ENCODE peak calls at places on chromosomes 4 and X, in seven cellular contexts. One of them, this sample, is unnamed.
A peak's percentile ranks its signal among the peaks of the same experiment; 100 is the strongest.

GRCh38 chrX:1902901-1903379 is 288.1 kb downstream of the ASMT start:
- DNase-seq in neural crest cell: no peak
- DNase-seq in ovary: no peak
- DNase-seq in CD4-positive, alpha-beta T cell: no peak
- DNase-seq in GM10248: no peak
- DNase-seq in MCF 10A: no peak
- DNase-seq in IMR-90: no peak
- DNase-seq in this sample: no peak

GRCh38 chrX:150813922-150814321 is 84.5 kb downstream of the CD99L2 start:
- DNase-seq in neural crest cell: no peak
- DNase-seq in ovary: no peak
- DNase-seq in CD4-positive, alpha-beta T cell: no peak
- DNase-seq in GM10248: no peak
- DNase-seq in MCF 10A: no peak
- DNase-seq in IMR-90: no peak
- DNase-seq in this sample: no peak

GRCh38 chrX:37590047-37590446 is 18.6 kb downstream of the LANCL3 start:
- DNase-seq in neural crest cell: no peak
- DNase-seq in ovary: no peak
- DNase-seq in CD4-positive, alpha-beta T cell: no peak
- DNase-seq in GM10248: no peak
- DNase-seq in MCF 10A: no peak
- DNase-seq in IMR-90: no peak
- DNase-seq in this sample: no peak

GRCh38 chrX:139932077-139932900 is 564 bp downstream of the ATP11C start:
- DNase-seq in neural crest cell: no peak
- DNase-seq in ovary: peak; percentile 72
- DNase-seq in CD4-positive, alpha-beta T cell: peak; percentile 5
- DNase-seq in GM10248: peak; percentile 46
- DNase-seq in MCF 10A: peak; percentile 31
- DNase-seq in IMR-90: peak; percentile 26
- DNase-seq in this sample: peak; percentile 60

GRCh38 chr4:157290622-157291021 is 70.1 kb downstream of the GRIA2 start:
- DNase-seq in neural crest cell: no peak
- DNase-seq in ovary: no peak
- DNase-seq in CD4-positive, alpha-beta T cell: no peak
- DNase-seq in GM10248: no peak
- DNase-seq in MCF 10A: no peak
- DNase-seq in IMR-90: no peak
- DNase-seq in this sample: no peak

GRCh38 chr4:1375051-1375721 is 28.2 kb downstream of the UVSSA start:
- DNase-seq in neural crest cell: no peak
- DNase-seq in ovary: peak; percentile 27
- DNase-seq in CD4-positive, alpha-beta T cell: no peak
- DNase-seq in GM10248: no peak
- DNase-seq in MCF 10A: no peak
- DNase-seq in IMR-90: no peak
- DNase-seq in this sample: no peak

GRCh38 chr4:184167576-184167975 is 50.1 kb downstream of the ENPP6 start:
- DNase-seq in neural crest cell: no peak
- DNase-seq in ovary: no peak
- DNase-seq in CD4-positive, alpha-beta T cell: no peak
- DNase-seq in GM10248: no peak
- DNase-seq in MCF 10A: no peak
- DNase-seq in IMR-90: no peak
- DNase-seq in this sample: peak; percentile 36

GRCh38 chr4:178556796-178557195 is 1114.6 kb upstream of the AGA start:
- DNase-seq in neural crest cell: no peak
- DNase-seq in ovary: no peak
- DNase-seq in CD4-positive, alpha-beta T cell: no peak
- DNase-seq in GM10248: no peak
- DNase-seq in MCF 10A: no peak
- DNase-seq in IMR-90: no peak
- DNase-seq in this sample: no peak

GRCh38 chr4:183342541-183343533 is 20.6 kb upstream of the CLDN24 start:
- DNase-seq in neural crest cell: no peak
- DNase-seq in ovary: no peak
- DNase-seq in CD4-positive, alpha-beta T cell: no peak
- DNase-seq in GM10248: no peak
- DNase-seq in MCF 10A: no peak
- DNase-seq in IMR-90: no peak
- DNase-seq in this sample: no peak

GRCh38 chr4:2078584-2078983 is 19.5 kb downstream of the NAT8L start:
- DNase-seq in neural crest cell: no peak
- DNase-seq in ovary: no peak
- DNase-seq in CD4-positive, alpha-beta T cell: no peak
- DNase-seq in GM10248: no peak
- DNase-seq in MCF 10A: no peak
- DNase-seq in IMR-90: no peak
- DNase-seq in this sample: no peak

GRCh38 chr4:152956650-152957436 is 20.7 kb downstream of the FHDC1 start:
- DNase-seq in neural crest cell: no peak
- DNase-seq in ovary: peak; percentile 46
- DNase-seq in CD4-positive, alpha-beta T cell: no peak
- DNase-seq in GM10248: no peak
- DNase-seq in MCF 10A: no peak
- DNase-seq in IMR-90: peak; percentile 64
- DNase-seq in this sample: no peak

GRCh38 chr4:98558366-98558765 is 100.0 kb downstream of the TSPAN5 start:
- DNase-seq in neural crest cell: no peak
- DNase-seq in ovary: no peak
- DNase-seq in CD4-positive, alpha-beta T cell: no peak
- DNase-seq in GM10248: no peak
- DNase-seq in MCF 10A: no peak
- DNase-seq in IMR-90: no peak
- DNase-seq in this sample: no peak

GRCh38 chr4:114598191-114599121 is at the start of gene UGT8:
- DNase-seq in neural crest cell: peak; percentile 56
- DNase-seq in ovary: no peak
- DNase-seq in CD4-positive, alpha-beta T cell: no peak
- DNase-seq in GM10248: peak; percentile 33
- DNase-seq in MCF 10A: peak; percentile 84
- DNase-seq in IMR-90: no peak
- DNase-seq in this sample: peak; percentile 47

GRCh38 chr4:88002786-88003185 is 4.6 kb upstream of the PKD2 start:
- DNase-seq in neural crest cell: no peak
- DNase-seq in ovary: no peak
- DNase-seq in CD4-positive, alpha-beta T cell: no peak
- DNase-seq in GM10248: no peak
- DNase-seq in MCF 10A: no peak
- DNase-seq in IMR-90: no peak
- DNase-seq in this sample: no peak

GRCh38 chr4:179804440-179804839 is 2362.2 kb upstream of the AGA start:
- DNase-seq in neural crest cell: no peak
- DNase-seq in ovary: no peak
- DNase-seq in CD4-positive, alpha-beta T cell: no peak
- DNase-seq in GM10248: no peak
- DNase-seq in MCF 10A: no peak
- DNase-seq in IMR-90: peak; percentile 13
- DNase-seq in this sample: no peak

GRCh38 chrX:72308566-72309296 is 3.0 kb upstream of the CITED1 start:
- DNase-seq in neural crest cell: peak; percentile 53
- DNase-seq in ovary: peak; percentile 64
- DNase-seq in CD4-positive, alpha-beta T cell: no peak
- DNase-seq in GM10248: no peak
- DNase-seq in MCF 10A: peak; percentile 67
- DNase-seq in IMR-90: peak; percentile 50
- DNase-seq in this sample: peak; percentile 45

GRCh38 chr4:5395781-5396180 is 312.6 kb downstream of the EVC2 start:
- DNase-seq in neural crest cell: no peak
- DNase-seq in ovary: no peak
- DNase-seq in CD4-positive, alpha-beta T cell: no peak
- DNase-seq in GM10248: no peak
- DNase-seq in MCF 10A: no peak
- DNase-seq in IMR-90: no peak
- DNase-seq in this sample: no peak

GRCh38 chr4:99624141-99624719 is 33.4 kb downstream of the C4orf54 start:
- DNase-seq in neural crest cell: no peak
- DNase-seq in ovary: peak; percentile 41
- DNase-seq in CD4-positive, alpha-beta T cell: no peak
- DNase-seq in GM10248: no peak
- DNase-seq in MCF 10A: no peak
- DNase-seq in IMR-90: no peak
- DNase-seq in this sample: no peak

GRCh38 chr4:53441564-53441963 is 64.1 kb downstream of the FIP1L1 start:
- DNase-seq in neural crest cell: no peak
- DNase-seq in ovary: no peak
- DNase-seq in CD4-positive, alpha-beta T cell: no peak
- DNase-seq in GM10248: no peak
- DNase-seq in MCF 10A: no peak
- DNase-seq in IMR-90: no peak
- DNase-seq in this sample: no peak

GRCh38 chrX:11562570-11562969 is 103.2 kb downstream of the ARHGAP6 start:
- DNase-seq in neural crest cell: no peak
- DNase-seq in ovary: no peak
- DNase-seq in CD4-positive, alpha-beta T cell: no peak
- DNase-seq in GM10248: no peak
- DNase-seq in MCF 10A: no peak
- DNase-seq in IMR-90: no peak
- DNase-seq in this sample: no peak

GRCh38 chrX:130171446-130172126 is at the start of gene RAB33A:
- DNase-seq in neural crest cell: peak; percentile 23
- DNase-seq in ovary: peak; percentile 50
- DNase-seq in CD4-positive, alpha-beta T cell: peak; percentile 8
- DNase-seq in GM10248: peak; percentile 40
- DNase-seq in MCF 10A: no peak
- DNase-seq in IMR-90: no peak
- DNase-seq in this sample: peak; percentile 50

GRCh38 chrX:149830192-149830873 is 48.6 kb downstream of the MAGEA9 start:
- DNase-seq in neural crest cell: peak; percentile 25
- DNase-seq in ovary: peak; percentile 45
- DNase-seq in CD4-positive, alpha-beta T cell: no peak
- DNase-seq in GM10248: no peak
- DNase-seq in MCF 10A: peak; percentile 10
- DNase-seq in IMR-90: peak; percentile 17
- DNase-seq in this sample: no peak

GRCh38 chr4:55426518-55426917 is 30.8 kb downstream of the TMEM165 start:
- DNase-seq in neural crest cell: no peak
- DNase-seq in ovary: no peak
- DNase-seq in CD4-positive, alpha-beta T cell: no peak
- DNase-seq in GM10248: no peak
- DNase-seq in MCF 10A: peak; percentile 17
- DNase-seq in IMR-90: no peak
- DNase-seq in this sample: no peak

GRCh38 chrX:65871671-65872311 is 168.1 kb downstream of the VSIG4 start:
- DNase-seq in neural crest cell: no peak
- DNase-seq in ovary: no peak
- DNase-seq in CD4-positive, alpha-beta T cell: no peak
- DNase-seq in GM10248: peak; percentile 18
- DNase-seq in MCF 10A: peak; percentile 84
- DNase-seq in IMR-90: no peak
- DNase-seq in this sample: peak; percentile 16

DNA sequence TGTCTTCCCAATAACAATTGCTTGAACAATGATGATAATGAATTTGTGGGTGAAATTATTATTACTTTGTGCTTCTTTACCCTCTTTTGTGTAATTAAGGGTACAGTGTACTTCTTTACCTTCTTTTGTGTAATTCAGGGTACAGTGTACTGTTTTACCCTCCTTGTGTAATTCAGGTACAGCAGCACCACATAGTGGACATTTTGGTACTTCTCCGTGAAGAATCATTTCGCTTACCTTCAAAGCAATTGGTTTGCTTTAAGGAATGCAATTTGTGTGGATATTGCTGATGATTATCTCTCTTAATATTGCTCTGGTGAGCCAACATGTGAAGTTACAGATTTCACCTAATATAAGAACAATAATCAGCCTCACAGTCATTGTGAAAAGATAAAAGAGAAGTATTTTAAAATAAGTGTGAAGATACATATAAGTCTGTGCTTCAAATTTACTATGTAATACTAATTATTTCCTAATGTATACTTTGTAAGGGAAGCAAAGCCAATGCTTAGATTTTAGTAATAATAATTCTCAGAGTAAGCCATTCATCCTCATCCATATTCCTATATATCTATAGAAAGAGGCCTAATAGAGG is 27.2 kb upstream of the SEC24B start:
- DNase-seq in neural crest cell: peak; percentile 42
- DNase-seq in ovary: no peak
- DNase-seq in CD4-positive, alpha-beta T cell: peak; percentile 3
- DNase-seq in GM10248: peak; percentile 49
- DNase-seq in MCF 10A: peak; percentile 68
- DNase-seq in IMR-90: peak; percentile 71
- DNase-seq in this sample: peak; percentile 50
- TF ChIP-seq CTCF in neural crest cell: peak; percentile 88
- TF ChIP-seq CTCF in ovary: peak; percentile 21
- TF ChIP-seq CTCF in CD4-positive, alpha-beta T cell: peak; percentile 77
- TF ChIP-seq CTCF in GM10248: peak; percentile 68
- TF ChIP-seq CTCF in MCF 10A: peak; percentile 71
- TF ChIP-seq CTCF in IMR-90: peak; percentile 77
- TF ChIP-seq CTCF in this sample: peak; percentile 50

DNA sequence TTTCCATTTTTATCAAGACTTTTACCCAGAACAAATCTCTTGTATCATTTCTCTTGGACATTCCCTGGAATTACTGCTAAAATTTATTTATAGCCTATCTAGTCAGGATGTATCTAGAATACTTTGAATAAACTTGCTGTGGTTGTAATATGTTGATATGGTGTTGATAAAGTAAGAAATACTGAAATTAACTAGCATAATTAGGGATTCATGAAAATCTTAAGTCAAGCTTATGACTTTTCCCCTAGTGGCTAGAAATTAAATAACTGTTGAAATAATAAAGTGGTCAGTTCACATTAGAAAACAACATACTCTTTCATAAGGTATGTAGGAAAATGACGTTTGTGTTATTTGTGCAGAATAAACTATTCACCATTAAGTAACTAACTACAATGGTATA is 73.1 kb upstream of the ANKRD50 start:
- DNase-seq in neural crest cell: no peak
- DNase-seq in ovary: no peak
- DNase-seq in CD4-positive, alpha-beta T cell: no peak
- DNase-seq in GM10248: no peak
- DNase-seq in MCF 10A: no peak
- DNase-seq in IMR-90: no peak
- DNase-seq in this sample: no peak
- TF ChIP-seq CTCF in neural crest cell: peak; percentile 42
- TF ChIP-seq CTCF in ovary: no peak
- TF ChIP-seq CTCF in CD4-positive, alpha-beta T cell: no peak
- TF ChIP-seq CTCF in GM10248: no peak
- TF ChIP-seq CTCF in MCF 10A: no peak
- TF ChIP-seq CTCF in IMR-90: no peak
- TF ChIP-seq CTCF in this sample: no peak

GRCh38 chrX:153382563-153383482 is 18.3 kb downstream of the PNMA6E start:
- DNase-seq in neural crest cell: no peak
- DNase-seq in ovary: no peak
- DNase-seq in CD4-positive, alpha-beta T cell: no peak
- DNase-seq in GM10248: no peak
- DNase-seq in MCF 10A: no peak
- DNase-seq in IMR-90: no peak
- DNase-seq in this sample: no peak
- TF ChIP-seq CTCF in neural crest cell: no peak
- TF ChIP-seq CTCF in ovary: no peak
- TF ChIP-seq CTCF in CD4-positive, alpha-beta T cell: no peak
- TF ChIP-seq CTCF in GM10248: no peak
- TF ChIP-seq CTCF in MCF 10A: no peak
- TF ChIP-seq CTCF in IMR-90: no peak
- TF ChIP-seq CTCF in this sample: no peak

DNA sequence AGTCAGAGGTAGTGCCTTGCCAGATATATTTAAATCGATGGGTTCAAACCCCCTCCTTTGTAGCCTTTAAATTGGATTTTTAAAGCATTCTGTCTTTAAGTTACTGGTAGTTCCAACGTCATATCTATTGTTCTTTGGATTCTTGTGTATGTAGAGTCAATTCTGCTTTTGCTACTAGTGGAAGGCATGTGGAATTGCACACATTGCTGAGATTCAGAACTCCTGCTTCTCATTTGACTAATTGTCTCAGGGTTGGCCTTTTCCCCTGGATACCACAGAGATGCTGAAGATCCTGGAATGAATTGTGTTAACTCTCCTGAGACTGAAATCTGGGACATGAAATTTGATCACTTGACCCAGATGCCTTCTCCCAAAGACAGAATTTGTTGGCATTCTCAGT is 328.3 kb upstream of the RPS6KA3 start:
- DNase-seq in neural crest cell: no peak
- DNase-seq in ovary: no peak
- DNase-seq in CD4-positive, alpha-beta T cell: no peak
- DNase-seq in GM10248: no peak
- DNase-seq in MCF 10A: no peak
- DNase-seq in IMR-90: no peak
- DNase-seq in this sample: no peak
- TF ChIP-seq CTCF in neural crest cell: peak; percentile 54
- TF ChIP-seq CTCF in ovary: no peak
- TF ChIP-seq CTCF in CD4-positive, alpha-beta T cell: no peak
- TF ChIP-seq CTCF in GM10248: no peak
- TF ChIP-seq CTCF in MCF 10A: no peak
- TF ChIP-seq CTCF in IMR-90: peak; percentile 14
- TF ChIP-seq CTCF in this sample: no peak

This sample was measured in GM13976.